ENCODE peak calls at places on chromosomes 1 and 21, in five cellular contexts. B is HAP-1, U is mesendoderm, Z is endodermal cell, L is pancreas. T is an unnamed sample.

GRCh38 chr1:248696261-248696660 is 6.3 kb downstream of the OR14I1 start:
- DNase-seq in B (no peak), U (no peak), Z (no peak), L (no peak), T (no peak)

GRCh38 chr1:206049293-206049692 is 3.7 kb upstream of the RHEX start:
- DNase-seq in B (no peak), U (no peak), Z (no peak), L (no peak), T (no peak)

GRCh38 chr1:25095635-25096200 is 136.6 kb downstream of the SYF2 start:
- DNase-seq in B (no peak), U (no peak), Z (no peak), L (no peak), T (no peak)

GRCh38 chr1:28591708-28592313 is at the start of gene RAB42:
- DNase-seq in B (peak; percentile 84), U (peak; percentile 50), Z (peak; percentile 78), L (no peak), T (no peak)

GRCh38 chr1:46061146-46061545 is 71.3 kb downstream of the PIK3R3 start:
- DNase-seq in B (no peak), U (no peak), Z (no peak), L (no peak), T (no peak)

GRCh38 chr21:16117331-16117730 is 387.5 kb downstream of the USP25 start:
- DNase-seq in B (no peak), U (no peak), Z (no peak), L (no peak), T (no peak)

GRCh38 chr21:44027607-44028286 is 15.6 kb downstream of the TRAPPC10 start:
- DNase-seq in B (no peak), U (no peak), Z (no peak), L (no peak), T (no peak)

GRCh38 chr1:201702936-201703335 is 126.0 kb upstream of the IPO9 start:
- DNase-seq in B (peak; percentile 68), U (peak; percentile 95), Z (peak; percentile 86), L (peak; percentile 55), T (no peak)

GRCh38 chr1:175016073-175016722 is 7.0 kb downstream of the MRPS14 start:
- DNase-seq in B (no peak), U (no peak), Z (no peak), L (no peak), T (no peak)
- H3K36me3 ChIP-seq in B (peaks cover 57% of the 10 kb centered on the region), U (peaks cover 6% of the 10 kb centered on the region), Z (peaks cover 75% of the 10 kb centered on the region), L (peaks cover 21% of the 10 kb centered on the region), T (peaks cover 67% of the 10 kb centered on the region)

DNA sequence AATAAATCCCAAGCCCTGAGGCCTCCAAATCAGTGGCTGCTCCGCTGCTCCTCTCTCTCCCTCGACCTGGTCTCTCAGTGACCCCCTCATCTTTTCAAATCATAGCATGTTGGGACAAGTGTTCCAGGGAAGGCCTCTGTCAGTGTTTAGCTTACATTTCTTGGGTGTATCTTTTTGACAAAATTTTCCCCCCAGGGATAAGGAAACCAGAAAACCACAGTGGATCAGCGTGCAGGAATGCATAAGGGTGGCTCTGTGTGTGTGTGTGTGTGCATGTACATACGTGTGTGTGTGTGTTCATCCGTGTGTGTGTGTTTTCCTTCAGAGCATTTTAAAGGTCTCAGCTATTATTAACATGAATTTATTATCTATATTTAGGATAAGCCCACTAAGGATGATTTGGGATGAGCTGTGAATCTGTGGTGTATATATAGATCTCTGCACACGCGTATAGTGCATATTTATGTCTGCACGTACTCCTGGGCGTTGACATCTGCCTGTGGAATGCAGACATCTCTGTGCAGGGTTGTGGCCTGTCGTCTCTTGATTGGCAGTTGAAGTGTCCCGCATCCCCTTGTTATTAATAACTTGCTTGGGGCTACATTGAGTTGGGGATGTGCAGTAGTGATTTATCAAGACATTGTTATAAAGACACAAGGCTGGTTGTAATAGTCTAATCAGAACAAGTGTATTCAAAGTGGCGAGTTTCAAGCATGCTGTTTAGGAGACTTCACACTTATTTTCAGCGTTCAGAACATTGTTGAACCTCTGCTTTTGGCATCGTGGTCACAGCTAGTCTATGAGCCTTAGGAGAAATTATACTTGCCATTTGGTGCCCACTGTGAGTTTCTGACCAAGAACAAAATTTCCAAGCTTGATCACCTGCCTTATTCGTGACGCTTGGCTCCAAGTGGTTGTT is 55.6 kb downstream of the GALNT2 start:
- DNase-seq in B (no peak), U (no peak), Z (no peak), L (no peak), T (no peak)
- H3K4me1 ChIP-seq in B (peaks cover 19% of the 10 kb centered on the region), U (peaks cover 8% of the 10 kb centered on the region), Z (peaks cover 3% of the 10 kb centered on the region), L (peaks cover 21% of the 10 kb centered on the region), T (peaks cover 6% of the 10 kb centered on the region)

GRCh38 chr1:232965124-232965911 is 14.9 kb downstream of the NTPCR start:
- DNase-seq in B (no peak), U (no peak), Z (no peak), L (no peak), T (no peak)

GRCh38 chr1:232968965-232969364 is 18.6 kb downstream of the NTPCR start:
- DNase-seq in B (no peak), U (no peak), Z (no peak), L (no peak), T (no peak)

GRCh38 chr1:232968396-232968795 is 18.0 kb downstream of the NTPCR start:
- DNase-seq in B (no peak), U (no peak), Z (no peak), L (no peak), T (no peak)

GRCh38 chr1:232965912-232966217 is 15.5 kb downstream of the NTPCR start:
- DNase-seq in B (no peak), U (no peak), Z (no peak), L (no peak), T (no peak)

DNA sequence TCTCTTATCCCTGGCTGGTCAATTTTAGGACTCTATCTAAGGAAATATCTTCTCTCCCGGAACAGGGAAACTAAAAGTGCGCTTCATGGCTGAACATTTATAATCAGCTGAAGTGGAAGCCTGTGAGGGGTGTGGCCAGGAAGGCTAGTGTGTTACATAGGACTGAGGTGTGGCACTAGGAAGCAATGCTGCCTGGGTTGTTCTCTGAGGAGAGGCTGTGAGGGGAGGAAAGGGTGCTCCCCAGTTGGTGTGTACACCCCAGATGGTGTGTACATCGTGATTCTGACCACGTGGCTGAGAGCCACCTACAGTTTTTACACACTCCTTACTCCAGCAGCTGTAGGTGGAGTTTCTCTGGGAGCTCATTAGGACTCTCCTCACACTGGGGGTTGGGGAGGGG is 16.3 kb downstream of the NTPCR start:
- DNase-seq in B (no peak), U (no peak), Z (no peak), L (no peak), T (no peak)
- H3K36me3 ChIP-seq in B (peaks cover 11% of the 10 kb centered on the region), U (peaks cover 1% of the 10 kb centered on the region), Z (peaks cover 14% of the 10 kb centered on the region), L (no peaks in the 10 kb centered on the region), T (peaks cover 21% of the 10 kb centered on the region)

DNA sequence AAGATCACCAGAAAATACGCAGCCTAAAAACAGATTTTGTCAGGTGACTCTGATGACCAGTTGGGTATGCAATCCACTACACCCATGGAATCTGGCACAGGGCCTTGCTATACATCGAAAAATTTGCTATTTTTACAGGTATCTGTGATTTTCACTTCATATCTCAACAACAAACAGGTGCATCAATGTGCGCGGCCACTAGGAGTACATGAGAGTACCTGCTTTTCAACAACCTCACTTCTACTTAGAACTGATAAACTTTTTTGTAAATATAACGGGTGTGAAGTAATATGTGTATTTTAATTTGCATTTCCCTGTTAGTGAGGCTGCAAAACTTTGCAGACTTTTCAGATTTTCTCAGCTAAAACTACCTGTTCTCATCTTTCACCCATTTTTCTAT is 80.8 kb downstream of the SLC45A1 start:
- DNase-seq in B (no peak), U (no peak), Z (no peak), L (no peak), T (no peak)
- H3K4me1 ChIP-seq in B (peaks cover 6% of the 10 kb centered on the region), U (peaks cover 19% of the 10 kb centered on the region), Z (peaks cover 11% of the 10 kb centered on the region), L (no peaks in the 10 kb centered on the region), T (peaks cover 38% of the 10 kb centered on the region)

GRCh38 chr1:209155556-209155955 is 428.0 kb upstream of the CAMK1G start:
- DNase-seq in B (no peak), U (peak; percentile 92), Z (peak; percentile 66), L (no peak), T (no peak)
- H3K36me3 ChIP-seq in B (no peaks in the 10 kb centered on the region), U (no peaks in the 10 kb centered on the region), Z (no peaks in the 10 kb centered on the region), L (no peaks in the 10 kb centered on the region), T (no peaks in the 10 kb centered on the region)